ENCODE peak calls at places on chromosomes 3 and 15, in five cellular contexts. K, Q, N, P and E are unnamed samples.

GRCh38 chr3:102165367-102165766 is 269.4 kb upstream of the ZPLD1 start:
- DNase-seq in K (no peak), Q (no peak), N (peak; percentile 77), P (peak; percentile 80), E (no peak)

GRCh38 chr3:197306374-197307086 is 8.1 kb upstream of the DLG1 start:
- DNase-seq in K (no peak), Q (no peak), N (peak; percentile 82), P (peak; percentile 70), E (no peak)

GRCh38 chr15:97978408-97979130 is 18.1 kb downstream of the ARRDC4 start:
- DNase-seq in K (no peak), Q (no peak), N (no peak), P (peak; percentile 68), E (no peak)

GRCh38 chr3:141618938-141619337 is 119.2 kb upstream of the RNF7 start:
- DNase-seq in K (no peak), Q (no peak), N (no peak), P (no peak), E (no peak)

GRCh38 chr3:63964287-63965073 is 52.3 kb upstream of the SCAANT1 start:
- DNase-seq in K (no peak), Q (no peak), N (no peak), P (no peak), E (no peak)

GRCh38 chr3:146472611-146473010 is 3.2 kb upstream of the PLSCR2 start:
- DNase-seq in K (no peak), Q (no peak), N (no peak), P (no peak), E (no peak)

GRCh38 chr3:188776447-188776846 is 395.3 kb upstream of the TPRG1 start:
- DNase-seq in K (no peak), Q (no peak), N (no peak), P (peak; percentile 60), E (no peak)

GRCh38 chr3:183306798-183307671 is 54.0 kb downstream of the B3GNT5 start:
- DNase-seq in K (peak; percentile 90), Q (peak; percentile 45), N (no peak), P (peak; percentile 40), E (no peak)

GRCh38 chr3:114336857-114337256 is 43.0 kb downstream of the TIGIT start:
- DNase-seq in K (no peak), Q (no peak), N (no peak), P (no peak), E (no peak)

GRCh38 chr3:61946925-61947324 is 385.6 kb downstream of the PTPRG start:
- DNase-seq in K (no peak), Q (no peak), N (no peak), P (no peak), E (no peak)

GRCh38 chr3:140914384-140914945 is 27.2 kb upstream of the SLC25A36 start:
- DNase-seq in K (no peak), Q (no peak), N (no peak), P (no peak), E (no peak)

GRCh38 chr3:4990061-4990460 is 10.8 kb downstream of the BHLHE40 start:
- DNase-seq in K (no peak), Q (no peak), N (no peak), P (no peak), E (no peak)

GRCh38 chr3:42159147-42159546 is 68.0 kb downstream of the TRAK1 start:
- DNase-seq in K (no peak), Q (no peak), N (no peak), P (no peak), E (no peak)

GRCh38 chr3:62600033-62600432 is 226.7 kb upstream of the FEZF2 start:
- DNase-seq in K (no peak), Q (no peak), N (no peak), P (no peak), E (no peak)

GRCh38 chr3:10951295-10951926 is 41.1 kb upstream of the SLC6A1 start:
- DNase-seq in K (no peak), Q (no peak), N (no peak), P (no peak), E (no peak)

GRCh38 chr3:10952525-10952924 is 40.0 kb upstream of the SLC6A1 start:
- DNase-seq in K (no peak), Q (no peak), N (no peak), P (no peak), E (no peak)

GRCh38 chr3:10949197-10949596 is 43.4 kb upstream of the SLC6A1 start:
- DNase-seq in K (no peak), Q (no peak), N (no peak), P (no peak), E (no peak)

GRCh38 chr3:10948326-10948725 is 44.2 kb upstream of the SLC6A1 start:
- DNase-seq in K (no peak), Q (no peak), N (no peak), P (no peak), E (no peak)

GRCh38 chr3:10950476-10951294 is 41.9 kb upstream of the SLC6A1 start:
- DNase-seq in K (no peak), Q (no peak), N (peak; percentile 7), P (no peak), E (no peak)
- TF ChIP-seq CTCF in K (no peak), Q (peak; percentile 70), N (peak; percentile 73), P (peak; percentile 79), E (no peak)

GRCh38 chr3:65110661-65111060 is 422.9 kb upstream of the ADAMTS9 start:
- DNase-seq in K (no peak), Q (no peak), N (no peak), P (no peak), E (no peak)
- TF ChIP-seq CTCF in K (no peak), Q (no peak), N (no peak), P (no peak), E (no peak)

GRCh38 chr3:119681279-119681678 is 4.1 kb upstream of the COX17 start:
- DNase-seq in K (no peak), Q (no peak), N (no peak), P (peak; percentile 39), E (no peak)
- TF ChIP-seq CTCF in K (no peak), Q (peak; percentile 53), N (peak; percentile 59), P (peak; percentile 55), E (no peak)

GRCh38 chr3:72977060-72977459 is 19.6 kb upstream of the PPP4R2 start:
- DNase-seq in K (no peak), Q (no peak), N (no peak), P (no peak), E (no peak)
- TF ChIP-seq CTCF in K (no peak), Q (peak; percentile 24), N (no peak), P (no peak), E (no peak)

DNA sequence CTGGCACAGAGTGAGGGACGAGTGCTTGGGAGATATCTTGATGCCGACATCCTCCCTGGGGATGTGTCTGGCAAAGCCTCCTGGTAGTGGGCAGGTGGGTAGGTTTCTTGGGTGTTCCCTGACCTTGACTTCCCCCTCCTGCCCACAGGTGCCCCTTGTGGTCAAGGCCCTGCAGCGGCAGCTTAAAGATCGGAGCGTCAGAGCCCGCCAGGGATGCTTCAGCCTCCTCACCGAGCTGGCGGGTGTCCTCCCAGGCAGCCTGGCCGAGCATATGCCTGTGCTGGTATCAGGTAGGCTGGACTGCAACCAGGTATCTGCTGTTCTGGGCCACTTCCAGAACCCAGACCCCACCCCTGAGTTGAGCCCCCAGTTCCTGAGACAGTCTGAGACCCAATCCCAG is 19.2 kb downstream of the CAND2 start:
- DNase-seq in K (no peak), Q (no peak), N (no peak), P (no peak), E (no peak)
- TF ChIP-seq CTCF in K (no peak), Q (no peak), N (no peak), P (no peak), E (no peak)

DNA sequence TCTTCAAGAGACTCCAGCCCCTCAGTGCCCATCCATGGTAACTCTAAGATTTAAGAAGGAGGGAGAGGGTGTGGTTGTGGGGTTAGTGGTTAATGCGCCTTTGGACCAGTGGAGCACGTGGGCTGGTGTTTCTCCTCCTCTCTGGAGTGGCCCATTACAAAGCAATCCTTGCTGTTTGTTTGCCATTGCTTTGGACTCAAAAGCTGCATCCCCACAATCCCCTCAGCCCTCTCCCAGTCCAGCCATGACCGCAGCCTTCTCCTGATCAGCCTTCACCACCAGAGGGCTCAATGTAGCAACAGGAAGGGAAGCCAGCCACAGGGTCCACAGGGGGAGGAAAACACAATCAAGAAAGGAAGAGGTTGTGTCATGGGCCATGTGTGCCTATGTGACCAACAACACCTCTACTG is 38.4 kb upstream of the FAM174B start:
- DNase-seq in K (no peak), Q (no peak), N (no peak), P (no peak), E (no peak)
- TF ChIP-seq CTCF in K (no peak), Q (no peak), N (peak; percentile 47), P (peak; percentile 70), E (no peak)

GRCh38 chr3:106542101-106542769 is 673.4 kb upstream of the CBLB start:
- DNase-seq in K (no peak), Q (no peak), N (no peak), P (no peak), E (no peak)

GRCh38 chr3:106540743-106541142 is 671.9 kb upstream of the CBLB start:
- DNase-seq in K (no peak), Q (no peak), N (no peak), P (no peak), E (no peak)
- TF ChIP-seq CTCF in K (no peak), Q (no peak), N (no peak), P (no peak), E (no peak)